ENCODE peak calls at places on chromosomes 5 and 9, in nine cellular contexts. F is Caki2; D is GM04504; R is DMS53; L is prostate gland; I is substantia nigra; E is AG08395; X is stimulated activated CD4-positive, alpha-beta T cell treated with anti-CD3 and anti-CD28 coated beads, Interleukin-1b, Interleukin-23, amount 100 ng/mL, for 48 hours; V is CD8-positive, alpha-beta T cell. Z is an unnamed sample.

GRCh38 chr5:166845044-166845443 is 1446.4 kb upstream of the WWC1 start:
- DNase-seq in L (no peak), F (peak), I (no peak), E (no peak), D (no peak), V (no peak), R (no peak), X (no peak), Z (no peak)

GRCh38 chr9:2260401-2261306 is 245.5 kb downstream of the SMARCA2 start:
- DNase-seq in R (peak), X (no peak), L (no peak), I (no peak), E (peak), D (no peak), V (no peak), F (peak), Z (peak)

GRCh38 chr9:91071185-91071990 is 269.8 kb downstream of the SYK start:
- DNase-seq in E (peak), V (no peak), L (no peak), D (peak), R (no peak), F (no peak), X (peak), I (no peak), Z (peak)

GRCh38 chr9:135702002-135702721 is at the start of gene KCNT1:
- DNase-seq in R (peak), I (peak), V (peak), X (peak), D (peak), F (peak), L (peak), E (peak), Z (no peak)

GRCh38 chr5:179194201-179194910 is 134.2 kb downstream of the ZNF354C start:
- DNase-seq in E (no peak), D (no peak), I (no peak), F (no peak), V (no peak), L (no peak), R (no peak), X (no peak), Z (no peak)

GRCh38 chr9:21964925-21965385 is 29.2 kb downstream of the CDKN2A start:
- DNase-seq in D (no peak), L (no peak), V (no peak), I (no peak), E (peak), X (peak), R (peak), F (no peak), Z (peak)

GRCh38 chr5:150703767-150704166 is 2.9 kb upstream of the RBM22 start:
- DNase-seq in F (no peak), R (no peak), X (no peak), L (no peak), D (no peak), V (no peak), E (no peak), I (no peak), Z (peak)

GRCh38 chr9:69325409-69326212 is 596 bp downstream of the ENTREP1 start:
- DNase-seq in V (no peak), D (no peak), F (no peak), I (peak), R (peak), L (peak), E (peak), X (no peak), Z (no peak)

GRCh38 chr5:130529716-130530485 is 625.6 kb downstream of the CHSY3 start:
- DNase-seq in D (no peak), I (no peak), X (no peak), R (peak), E (no peak), L (no peak), V (no peak), F (no peak), Z (no peak)